ENCODE peak calls at places on chromosomes 12 and 14, in nine cellular contexts. U is lung, K is IMR-90, D is Panc1, C is GM23338, E is PC-3, H is suprapubic skin, Y is bronchial epithelial cell, G is mesenchymal stem cell. M is an unnamed sample. For H3K27me3, the result is how much of the 10 kb centered on the place peaks cover.

GRCh38 chr12:104372048-104372720 is 68.6 kb downstream of the EID3 start:
- DNase-seq in G (no peak), E (peak), D (no peak), K (no peak), C (no peak), U (no peak), Y (no peak), H (no peak), M (no peak)

GRCh38 chr12:121911824-121912585 is 6.4 kb upstream of the CFAP251 start:
- DNase-seq in H (no peak), K (no peak), G (no peak), U (no peak), C (no peak), E (no peak), D (no peak), Y (peak), M (no peak)

GRCh38 chr12:59874781-59875180 is 279.0 kb downstream of the SLC16A7 start:
- DNase-seq in Y (no peak), D (no peak), E (no peak), H (no peak), K (peak), U (no peak), C (peak), G (no peak), M (no peak)

GRCh38 chr14:75223664-75224154 is 47.3 kb upstream of the TMED10 start:
- DNase-seq in Y (no peak), H (no peak), U (peak), C (peak), D (no peak), G (peak), E (no peak), K (peak), M (no peak)

GRCh38 chr14:59422069-59422881 is 42.9 kb downstream of the GPR135 start:
- DNase-seq in D (no peak), Y (no peak), C (peak), E (peak), G (no peak), K (no peak), H (no peak), U (no peak), M (no peak)

GRCh38 chr14:81523616-81524015 is 10.0 kb downstream of the SEL1L start:
- DNase-seq in U (no peak), H (no peak), Y (no peak), K (no peak), D (no peak), E (no peak), G (no peak), C (no peak), M (no peak)

GRCh38 chr14:53956427-53957201 is at the start of gene BMP4:
- DNase-seq in G (peak), H (peak), D (no peak), Y (peak), K (peak), E (no peak), C (peak), U (peak), M (no peak)

GRCh38 chr14:63770187-63770807 is 42.4 kb upstream of the SGPP1 start:
- DNase-seq in D (no peak), C (peak), Y (peak), G (peak), E (peak), H (no peak), K (peak), U (peak), M (no peak)

GRCh38 chr14:77039285-77040058 is 11.0 kb upstream of the IRF2BPL start:
- DNase-seq in Y (no peak), U (no peak), H (no peak), E (no peak), K (peak), G (peak), D (no peak), C (no peak), M (no peak)

GRCh38 chr14:96671218-96671617 is 126.0 kb upstream of the VRK1 start:
- DNase-seq in K (no peak), Y (no peak), H (no peak), G (no peak), C (no peak), E (no peak), U (no peak), D (no peak), M (no peak)

GRCh38 chr12:81167694-81168093 is 89.8 kb downstream of the ACSS3 start:
- DNase-seq in D (no peak), K (peak), Y (peak), H (no peak), C (peak), U (no peak), G (peak), E (peak), M (no peak)

GRCh38 chr14:85528882-85529585 is 910 bp upstream of the FLRT2 start:
- DNase-seq in C (peak), Y (peak), E (peak), K (peak), D (no peak), G (peak), U (no peak), H (no peak), M (peak)

GRCh38 chr12:67358686-67359374 is 89.7 kb downstream of the CAND1 start:
- DNase-seq in U (no peak), K (peak), D (no peak), C (no peak), G (peak), H (no peak), Y (no peak), E (no peak), M (peak)

GRCh38 chr12:107429006-107429698 is 256.4 kb upstream of the PWP1 start:
- DNase-seq in C (no peak), E (peak), Y (peak), K (no peak), D (no peak), H (no peak), U (peak), G (no peak), M (no peak)

GRCh38 chr12:10721654-10722501 is 1.2 kb downstream of the YBX3 start:
- DNase-seq in D (peak), Y (peak), U (peak), K (peak), G (peak), H (peak), E (peak), C (peak), M (peak)

GRCh38 chr12:106288510-106289195 is 13.9 kb upstream of the TCP11L2 start:
- DNase-seq in D (no peak), U (no peak), G (peak), C (no peak), Y (peak), E (peak), H (no peak), K (peak), M (peak)

GRCh38 chr12:49091836-49092085 is 2.8 kb downstream of the DHH start:
- DNase-seq in C (no peak), U (no peak), E (no peak), G (no peak), K (peak), Y (no peak), D (no peak), H (no peak), M (no peak)

GRCh38 chr12:100141998-100142850 is 450 bp downstream of the BLTP3B start:
- DNase-seq in U (peak), Y (no peak), E (peak), C (peak), G (no peak), H (no peak), K (no peak), D (no peak), M (peak)

GRCh38 chr12:74412607-74413230 is 124.9 kb upstream of the ATXN7L3B start:
- DNase-seq in K (peak), D (no peak), G (peak), Y (peak), E (peak), U (no peak), C (peak), H (no peak), M (no peak)

GRCh38 chr12:57554453-57554852 is 4.6 kb downstream of the KIF5A start:
- DNase-seq in U (no peak), Y (no peak), K (no peak), H (no peak), G (no peak), C (no peak), D (no peak), E (no peak), M (no peak)

GRCh38 chr12:118821386-118821928 is 159.9 kb upstream of the SRRM4 start:
- DNase-seq in C (peak), D (no peak), E (no peak), K (no peak), U (no peak), H (no peak), G (no peak), Y (no peak), M (no peak)

GRCh38 chr12:97022831-97023230 is 115.8 kb downstream of the NEDD1 start:
- DNase-seq in H (no peak), D (no peak), E (no peak), C (no peak), G (no peak), K (no peak), U (no peak), Y (no peak), M (no peak)

GRCh38 chr12:48473061-48473460 is 702 bp downstream of the ANP32D start:
- DNase-seq in G (no peak), D (no peak), Y (no peak), U (no peak), K (no peak), H (no peak), C (no peak), E (no peak), M (no peak)

GRCh38 chr12:39764944-39765560 is 145.4 kb upstream of the ABCD2 start:
- DNase-seq in H (no peak), G (peak), K (peak), C (peak), U (no peak), Y (peak), D (peak), E (peak), M (no peak)

GRCh38 chr12:49536526-49537195 is 2.2 kb upstream of the KCNH3 start:
- DNase-seq in Y (no peak), K (no peak), H (no peak), U (no peak), D (no peak), G (no peak), E (no peak), C (no peak), M (no peak)

GRCh38 chr12:103130564-103130963 is 173.1 kb downstream of the ASCL1 start:
- DNase-seq in U (no peak), G (no peak), Y (no peak), H (no peak), E (no peak), C (no peak), D (no peak), K (no peak), M (no peak)

GRCh38 chr12:6507102-6507998 is 13.4 kb downstream of the NCAPD2 start:
- DNase-seq in D (no peak), Y (peak), U (no peak), K (peak), G (no peak), E (no peak), H (no peak), C (peak), M (no peak)

GRCh38 chr14:49972199-49972671 is 79.4 kb downstream of the ARF6 start:
- DNase-seq in K (peak), D (peak), U (no peak), E (peak), C (no peak), Y (peak), H (no peak), G (peak), M (peak)

GRCh38 chr14:24849471-24849870 is 200.5 kb downstream of the STXBP6 start:
- DNase-seq in D (no peak), C (no peak), U (no peak), Y (no peak), G (peak), K (peak), H (no peak), E (no peak), M (no peak)

GRCh38 chr14:50000215-50001145 is 107.6 kb downstream of the ARF6 start:
- DNase-seq in G (peak), K (peak), C (peak), Y (peak), E (peak), H (peak), U (peak), D (no peak), M (peak)

GRCh38 chr14:94058674-94059138 is 22.3 kb downstream of the DDX24 start:
- DNase-seq in G (no peak), U (peak), Y (no peak), D (no peak), E (no peak), C (no peak), H (no peak), K (no peak), M (no peak)

GRCh38 chr12:118742426-118742825 is 238.9 kb upstream of the SRRM4 start:
- DNase-seq in H (no peak), U (no peak), G (no peak), Y (no peak), E (no peak), C (no peak), K (no peak), D (no peak), M (no peak)

GRCh38 chr12:130333341-130333740 is 4.3 kb upstream of the PIWIL1 start:
- DNase-seq in K (no peak), E (no peak), G (no peak), U (no peak), D (no peak), Y (no peak), H (no peak), C (no peak), M (no peak)

GRCh38 chr12:130336723-130337475 is 788 bp upstream of the PIWIL1 start:
- DNase-seq in D (no peak), Y (no peak), C (no peak), H (no peak), K (no peak), E (no peak), U (no peak), G (no peak), M (no peak)

GRCh38 chr12:130335517-130336392 is 1.9 kb upstream of the PIWIL1 start:
- DNase-seq in Y (peak), K (peak), E (peak), H (no peak), G (peak), C (peak), U (no peak), D (peak), M (no peak)

GRCh38 chr12:130334937-130335336 is 2.8 kb upstream of the PIWIL1 start:
- DNase-seq in Y (peak), C (no peak), K (no peak), U (no peak), E (no peak), D (no peak), H (no peak), G (no peak), M (no peak)

GRCh38 chr12:130334399-130334798 is 3.3 kb upstream of the PIWIL1 start:
- DNase-seq in H (no peak), C (no peak), G (no peak), Y (no peak), K (no peak), E (no peak), U (no peak), D (no peak), M (no peak)
- H3K27me3 ChIP-seq in H (under half), C (under half), G (under half), Y (under half), K (under half), E (under half), U (under half), D (under half), M (under half)

DNA sequence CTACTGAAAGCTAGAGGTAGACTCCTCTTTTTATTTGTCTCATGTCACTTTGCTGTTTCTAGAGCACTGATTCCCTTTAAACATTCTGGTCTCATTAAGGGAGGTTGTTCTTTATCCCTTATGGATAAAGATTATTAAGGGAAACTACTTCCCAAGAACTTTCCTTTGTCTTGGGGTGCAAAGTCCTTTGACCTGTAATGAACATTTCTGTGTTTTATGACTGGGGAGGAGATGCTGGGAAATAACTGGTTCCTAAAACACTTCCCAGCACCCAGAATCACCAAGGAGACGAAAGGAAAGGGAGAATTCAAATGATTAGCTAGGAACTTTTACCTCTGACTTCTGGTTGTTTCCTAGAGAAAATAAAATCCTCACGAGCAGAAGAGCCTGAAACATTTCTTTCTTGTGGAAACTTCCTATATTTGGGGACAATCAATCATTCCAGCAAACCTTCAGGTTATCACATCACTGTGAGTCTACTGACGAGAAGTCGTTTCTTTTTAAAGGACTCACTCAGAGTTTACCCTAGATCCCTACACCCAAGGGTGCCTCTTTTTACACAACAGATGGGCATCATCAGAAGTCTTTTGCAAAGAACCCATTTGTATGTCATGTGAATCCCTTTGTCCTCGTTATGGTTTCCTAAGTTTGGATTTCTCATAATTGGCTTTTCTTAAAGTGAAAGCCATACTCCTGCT is 63.4 kb upstream of the ACTN1 start:
- DNase-seq in U (no peak), G (peak), D (no peak), Y (no peak), C (no peak), E (no peak), K (no peak), H (no peak), M (no peak)
- H3K4me3 ChIP-seq in U (no peak), G (no peak), D (no peak), Y (no peak), C (no peak), E (no peak), K (no peak), H (no peak), M (no peak)

DNA sequence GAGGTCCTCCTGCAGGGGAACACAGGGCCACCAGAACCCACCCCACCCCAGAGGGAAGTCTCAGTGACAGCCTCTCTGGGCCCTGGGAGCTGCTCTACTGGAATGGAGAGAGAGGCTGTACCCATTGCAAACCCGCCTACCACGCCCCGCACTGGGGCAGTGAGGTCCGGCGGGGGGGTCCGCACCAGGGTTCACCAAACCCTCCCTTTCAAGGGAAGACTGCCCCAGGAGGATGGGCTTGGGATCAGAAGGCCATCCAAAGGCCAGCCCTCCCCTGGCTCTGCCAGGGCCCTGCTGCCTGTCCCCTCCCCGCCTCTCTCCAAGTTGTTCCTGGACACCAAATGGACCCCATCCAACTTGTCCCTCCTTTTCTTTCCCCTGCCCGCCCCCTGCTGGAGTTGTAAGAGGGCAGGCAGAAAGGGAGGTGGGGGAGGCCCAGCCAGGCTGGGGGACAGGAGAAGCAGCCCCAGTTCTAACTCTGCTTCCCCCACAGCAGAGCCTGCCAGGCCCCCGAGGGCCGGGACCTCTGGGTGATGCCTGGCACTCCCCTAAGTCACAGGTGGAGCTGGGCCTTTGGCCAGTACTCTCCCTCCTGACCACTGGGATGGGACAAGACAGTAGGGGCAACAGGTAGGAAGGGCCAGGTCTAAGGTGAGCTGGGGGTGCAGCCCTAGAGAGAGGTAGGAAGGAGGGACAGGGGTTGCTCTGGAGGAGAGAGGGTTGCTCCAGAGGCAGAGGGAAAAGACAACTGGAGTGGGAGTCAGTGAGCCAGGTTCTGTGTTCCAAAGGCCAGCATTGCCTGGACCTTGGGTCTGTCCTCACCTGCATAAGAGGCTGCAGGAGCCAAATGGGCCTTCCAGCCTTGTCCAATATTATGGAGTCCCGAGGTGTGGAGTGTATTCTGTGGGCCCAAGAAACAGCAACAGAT is 3.2 kb upstream of the DIO3 start:
- DNase-seq in D (no peak), G (no peak), Y (no peak), E (peak), H (no peak), U (no peak), C (peak), K (no peak), M (no peak)
- H3K27me3 ChIP-seq in D (under half), G (half or more), Y (under half), E (under half), H (half or more), U (under half), C (half or more), K (under half), M (under half)

GRCh38 chr14:55102141-55102547 is 26.9 kb upstream of the LGALS3 start:
- DNase-seq in U (peak), Y (peak), C (peak), H (peak), G (peak), D (peak), K (peak), E (peak), M (peak)

GRCh38 chr14:55101698-55102097 is 27.4 kb upstream of the LGALS3 start:
- DNase-seq in Y (no peak), D (no peak), U (no peak), E (no peak), K (no peak), H (no peak), C (no peak), G (no peak), M (no peak)

GRCh38 chr14:55105991-55106390 is 23.1 kb upstream of the LGALS3 start:
- DNase-seq in H (no peak), E (no peak), G (no peak), D (no peak), K (no peak), Y (no peak), U (no peak), C (no peak), M (no peak)

GRCh38 chr14:55104051-55104954 is 24.7 kb upstream of the LGALS3 start:
- DNase-seq in Y (no peak), C (no peak), H (no peak), D (no peak), K (no peak), U (no peak), G (no peak), E (no peak), M (no peak)

DNA sequence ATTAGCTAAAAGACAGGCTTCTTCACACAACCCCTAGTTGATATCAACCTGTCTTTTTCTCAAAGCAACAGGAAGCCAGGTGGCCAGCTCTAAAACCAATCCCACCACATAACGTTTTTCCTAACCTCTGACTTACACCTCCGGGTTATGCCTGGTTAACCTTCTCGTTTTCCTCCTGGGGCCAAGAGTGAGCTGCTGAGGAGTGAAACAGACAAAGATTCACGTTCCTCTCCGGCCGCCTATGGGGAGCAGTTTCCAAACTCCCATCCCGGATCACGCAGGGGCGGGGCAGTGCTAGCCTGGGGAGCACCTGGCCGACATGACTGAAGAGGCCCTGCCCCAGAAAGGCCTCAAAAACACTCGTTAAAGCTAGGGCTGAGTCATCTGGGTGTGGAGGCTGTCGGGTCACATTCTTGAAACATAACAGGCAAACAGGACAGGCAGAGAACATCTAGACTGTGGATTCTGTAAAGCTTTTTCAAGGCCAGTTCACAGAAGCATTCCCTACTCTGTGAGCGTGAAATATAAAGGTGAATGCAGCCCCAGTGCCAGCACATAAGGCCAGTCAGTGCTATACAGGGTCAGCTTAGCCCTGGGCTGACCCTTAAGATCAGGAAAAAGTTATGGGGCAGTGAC is 25.9 kb upstream of the LGALS3 start:
- DNase-seq in H (peak), C (peak), Y (peak), G (peak), U (peak), D (peak), E (peak), K (peak), M (peak)
- H3K4me3 ChIP-seq in H (peak), C (peak), Y (peak), G (no peak), U (no peak), D (peak), E (peak), K (no peak), M (peak)

GRCh38 chr12:132596016-132596415 is 14.4 kb downstream of the LRCOL1 start:
- DNase-seq in U (no peak), Y (no peak), E (peak), C (no peak), H (no peak), D (no peak), G (peak), K (peak), M (peak)
- H3K27me3 ChIP-seq in U (under half), Y (under half), E (under half), C (half or more), H (under half), D (under half), G (under half), K (under half), M (under half)

GRCh38 chr12:25491396-25491948 is 61.6 kb downstream of the LMNTD1 start:
- DNase-seq in K (no peak), U (no peak), H (no peak), Y (no peak), C (no peak), E (no peak), G (no peak), D (no peak), M (no peak)
- H3K4me3 ChIP-seq in K (no peak), U (no peak), H (no peak), Y (no peak), C (no peak), E (no peak), G (no peak), D (no peak), M (no peak)

M was measured in MG63.